ENCODE peak calls at places on chromosomes 12 and 14, in four cellular contexts. One of them, this sample, is unnamed.

GRCh38 chr12:92735131-92735721 is 32.4 kb downstream of the PLEKHG7 start:
- DNase-seq in endothelial cell of umbilical vein: peak; percentile 94
- DNase-seq in breast epithelium: no peak
- DNase-seq in H1: no peak
- DNase-seq in this sample: peak; percentile 23

GRCh38 chr12:11716794-11717532 is 67.5 kb downstream of the ETV6 start:
- DNase-seq in endothelial cell of umbilical vein: peak; percentile 48
- DNase-seq in breast epithelium: no peak
- DNase-seq in H1: no peak
- DNase-seq in this sample: no peak

GRCh38 chr12:1929985-1930815 is 11.7 kb upstream of the CACNA2D4 start:
- DNase-seq in endothelial cell of umbilical vein: no peak
- DNase-seq in breast epithelium: no peak
- DNase-seq in H1: no peak
- DNase-seq in this sample: no peak

GRCh38 chr12:118645219-118645618 is 268.9 kb downstream of the SUDS3 start:
- DNase-seq in endothelial cell of umbilical vein: no peak
- DNase-seq in breast epithelium: no peak
- DNase-seq in H1: no peak
- DNase-seq in this sample: no peak

GRCh38 chr14:103522028-103522581 is 525 bp downstream of the CKB start:
- DNase-seq in endothelial cell of umbilical vein: no peak
- DNase-seq in breast epithelium: no peak
- DNase-seq in H1: no peak
- DNase-seq in this sample: no peak

GRCh38 chr12:53063708-53064612 is 14.1 kb downstream of the TNS2 start:
- DNase-seq in endothelial cell of umbilical vein: no peak
- DNase-seq in breast epithelium: no peak
- DNase-seq in H1: no peak
- DNase-seq in this sample: no peak

GRCh38 chr12:19181666-19182426 is 52.3 kb downstream of the PLEKHA5 start:
- DNase-seq in endothelial cell of umbilical vein: peak; percentile 26
- DNase-seq in breast epithelium: no peak
- DNase-seq in H1: no peak
- DNase-seq in this sample: no peak

GRCh38 chr12:9673404-9674225 is 4.1 kb downstream of the CLEC2D start:
- DNase-seq in endothelial cell of umbilical vein: peak; percentile 94
- DNase-seq in breast epithelium: no peak
- DNase-seq in H1: no peak
- DNase-seq in this sample: no peak

GRCh38 chr12:101599771-101600486 is 5.2 kb downstream of the MYBPC1 start:
- DNase-seq in endothelial cell of umbilical vein: no peak
- DNase-seq in breast epithelium: no peak
- DNase-seq in H1: no peak
- DNase-seq in this sample: no peak

GRCh38 chr12:120468846-120469449 is 600 bp downstream of the SRSF9 start:
- DNase-seq in endothelial cell of umbilical vein: peak; percentile 47
- DNase-seq in breast epithelium: no peak
- DNase-seq in H1: no peak
- DNase-seq in this sample: peak; percentile 15

GRCh38 chr12:10749700-10750384 is 26.7 kb upstream of the YBX3 start:
- DNase-seq in endothelial cell of umbilical vein: peak; percentile 98
- DNase-seq in breast epithelium: peak; percentile 79
- DNase-seq in H1: peak; percentile 34
- DNase-seq in this sample: peak; percentile 79

GRCh38 chr14:44791730-44792129 is 170.0 kb downstream of the KLHL28 start:
- DNase-seq in endothelial cell of umbilical vein: no peak
- DNase-seq in breast epithelium: no peak
- DNase-seq in H1: no peak
- DNase-seq in this sample: no peak

GRCh38 chr14:50955373-50956043 is 11.2 kb upstream of the PYGL start:
- DNase-seq in endothelial cell of umbilical vein: peak; percentile 73
- DNase-seq in breast epithelium: peak; percentile 52
- DNase-seq in H1: no peak
- DNase-seq in this sample: peak; percentile 66

GRCh38 chr14:92973798-92974372 is 50.9 kb downstream of the CHGA start:
- DNase-seq in endothelial cell of umbilical vein: no peak
- DNase-seq in breast epithelium: no peak
- DNase-seq in H1: no peak
- DNase-seq in this sample: peak; percentile 42

GRCh38 chr12:12791756-12792346 is 6.4 kb downstream of the APOLD1 start:
- DNase-seq in endothelial cell of umbilical vein: no peak
- DNase-seq in breast epithelium: no peak
- DNase-seq in H1: no peak
- DNase-seq in this sample: peak; percentile 56

GRCh38 chr14:101137234-101137633 is 233.7 kb upstream of the RTL1 start:
- DNase-seq in endothelial cell of umbilical vein: no peak
- DNase-seq in breast epithelium: no peak
- DNase-seq in H1: no peak
- DNase-seq in this sample: peak; percentile 1

GRCh38 chr14:103704708-103705107 is 10.5 kb downstream of the XRCC3 start:
- DNase-seq in endothelial cell of umbilical vein: peak; percentile 66
- DNase-seq in breast epithelium: no peak
- DNase-seq in H1: no peak
- DNase-seq in this sample: no peak

GRCh38 chr12:114995891-114996290 is 311.9 kb upstream of the TBX3 start:
- DNase-seq in endothelial cell of umbilical vein: no peak
- DNase-seq in breast epithelium: no peak
- DNase-seq in H1: no peak
- DNase-seq in this sample: no peak

GRCh38 chr12:52208424-52209165 is 16.8 kb upstream of the KRT80 start:
- DNase-seq in endothelial cell of umbilical vein: no peak
- DNase-seq in breast epithelium: no peak
- DNase-seq in H1: no peak
- DNase-seq in this sample: no peak

GRCh38 chr12:109621271-109621671 is 47.7 kb downstream of the MVK start:
- DNase-seq in endothelial cell of umbilical vein: no peak
- DNase-seq in breast epithelium: no peak
- DNase-seq in H1: no peak
- DNase-seq in this sample: no peak

GRCh38 chr12:96108321-96108720 is 72.9 kb upstream of the LTA4H start:
- DNase-seq in endothelial cell of umbilical vein: peak; percentile 82
- DNase-seq in breast epithelium: no peak
- DNase-seq in H1: no peak
- DNase-seq in this sample: no peak

GRCh38 chr12:59182660-59183455 is 262.6 kb upstream of the LRIG3 start:
- DNase-seq in endothelial cell of umbilical vein: no peak
- DNase-seq in breast epithelium: no peak
- DNase-seq in H1: no peak
- DNase-seq in this sample: no peak

GRCh38 chr12:39451977-39452376 is 9.1 kb upstream of the KIF21A start:
- DNase-seq in endothelial cell of umbilical vein: no peak
- DNase-seq in breast epithelium: no peak
- DNase-seq in H1: peak; percentile 31
- DNase-seq in this sample: no peak

GRCh38 chr14:67228325-67228984 is 12.8 kb upstream of the PALS1 start:
- DNase-seq in endothelial cell of umbilical vein: peak; percentile 10
- DNase-seq in breast epithelium: no peak
- DNase-seq in H1: no peak
- DNase-seq in this sample: no peak

GRCh38 chr12:121787063-121787774 is 6.3 kb downstream of the RHOF start:
- DNase-seq in endothelial cell of umbilical vein: no peak
- DNase-seq in breast epithelium: no peak
- DNase-seq in H1: no peak
- DNase-seq in this sample: no peak

GRCh38 chr14:51209457-51209856 is 30.6 kb upstream of the TMX1 start:
- DNase-seq in endothelial cell of umbilical vein: no peak
- DNase-seq in breast epithelium: no peak
- DNase-seq in H1: no peak
- DNase-seq in this sample: no peak

GRCh38 chr12:8038659-8039114 is 6.2 kb downstream of the FOXJ2 start:
- DNase-seq in endothelial cell of umbilical vein: peak; percentile 32
- DNase-seq in breast epithelium: peak; percentile 50
- DNase-seq in H1: no peak
- DNase-seq in this sample: peak; percentile 82

GRCh38 chr12:108812324-108812723 is 45.1 kb downstream of the SSH1 start:
- DNase-seq in endothelial cell of umbilical vein: no peak
- DNase-seq in breast epithelium: no peak
- DNase-seq in H1: no peak
- DNase-seq in this sample: no peak

GRCh38 chr12:77795699-77796098 is 35.0 kb upstream of the NAV3 start:
- DNase-seq in endothelial cell of umbilical vein: no peak
- DNase-seq in breast epithelium: no peak
- DNase-seq in H1: no peak
- DNase-seq in this sample: no peak

GRCh38 chr14:89027097-89027740 is 202.8 kb downstream of the TTC8 start:
- DNase-seq in endothelial cell of umbilical vein: peak; percentile 25
- DNase-seq in breast epithelium: no peak
- DNase-seq in H1: no peak
- DNase-seq in this sample: peak; percentile 22

GRCh38 chr12:124097681-124098080 is 124.7 kb downstream of the ZNF664 start:
- DNase-seq in endothelial cell of umbilical vein: no peak
- DNase-seq in breast epithelium: peak; percentile 33
- DNase-seq in H1: no peak
- DNase-seq in this sample: no peak
- TF ChIP-seq POLR2AphosphoS5 in endothelial cell of umbilical vein: no peak
- TF ChIP-seq POLR2AphosphoS5 in breast epithelium: no peak
- TF ChIP-seq POLR2AphosphoS5 in H1: no peak
- TF ChIP-seq POLR2AphosphoS5 in this sample: no peak

DNA sequence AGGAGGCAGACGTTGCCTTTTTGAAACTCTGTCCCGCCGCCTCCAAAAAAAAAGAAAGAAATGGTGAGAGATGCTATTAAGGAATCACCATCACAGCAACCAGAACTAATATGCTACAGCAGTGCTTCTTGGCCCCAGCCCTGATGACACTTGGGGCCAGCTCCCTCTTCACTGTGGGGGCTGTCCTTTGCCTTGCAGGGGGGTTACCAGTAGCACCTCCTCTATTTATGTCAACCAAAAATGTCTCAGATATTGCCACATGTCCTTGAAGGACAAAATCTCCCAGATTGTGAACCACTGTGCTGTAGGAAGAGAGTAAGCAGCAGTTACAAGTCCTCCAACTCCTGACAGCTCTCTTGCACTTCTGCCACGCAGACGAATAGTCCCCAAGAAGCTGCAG is 76.4 kb downstream of the LRRC74A start:
- DNase-seq in endothelial cell of umbilical vein: no peak
- DNase-seq in breast epithelium: no peak
- DNase-seq in H1: no peak
- DNase-seq in this sample: no peak
- H3K27ac ChIP-seq in endothelial cell of umbilical vein: no peak overlapping the region
- H3K27ac ChIP-seq in breast epithelium: peak overlapping the region; percentile 68
- H3K27ac ChIP-seq in H1: no peak overlapping the region
- H3K27ac ChIP-seq in this sample: peak overlapping the region; percentile 56

DNA sequence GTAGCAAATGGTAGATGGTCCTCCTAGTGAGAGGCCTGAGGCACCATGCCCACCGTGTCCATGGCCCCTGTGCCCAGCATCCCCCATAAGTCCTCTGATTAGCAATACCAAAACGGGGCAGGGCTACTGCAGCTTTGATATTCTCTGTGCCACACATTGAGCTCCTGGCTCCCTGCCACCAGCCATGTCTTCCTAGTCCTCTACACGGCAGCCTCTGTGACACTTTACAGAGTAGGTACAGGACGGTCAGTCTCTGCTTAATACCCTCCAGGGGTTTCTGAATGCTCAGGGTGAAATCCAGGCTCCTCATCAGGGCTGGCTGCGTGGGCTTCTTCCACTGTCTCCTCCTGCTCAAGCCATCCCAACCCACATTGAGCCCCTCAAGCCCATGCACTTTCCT is 8.0 kb downstream of the RBM19 start:
- DNase-seq in endothelial cell of umbilical vein: no peak
- DNase-seq in breast epithelium: no peak
- DNase-seq in H1: no peak
- DNase-seq in this sample: no peak
- H3K36me3 ChIP-seq in endothelial cell of umbilical vein: peaks cover 41% of the 10 kb centered on the region
- H3K36me3 ChIP-seq in breast epithelium: peaks cover 36% of the 10 kb centered on the region
- H3K36me3 ChIP-seq in H1: peaks cover 17% of the 10 kb centered on the region
- H3K36me3 ChIP-seq in this sample: peaks cover 11% of the 10 kb centered on the region

DNA sequence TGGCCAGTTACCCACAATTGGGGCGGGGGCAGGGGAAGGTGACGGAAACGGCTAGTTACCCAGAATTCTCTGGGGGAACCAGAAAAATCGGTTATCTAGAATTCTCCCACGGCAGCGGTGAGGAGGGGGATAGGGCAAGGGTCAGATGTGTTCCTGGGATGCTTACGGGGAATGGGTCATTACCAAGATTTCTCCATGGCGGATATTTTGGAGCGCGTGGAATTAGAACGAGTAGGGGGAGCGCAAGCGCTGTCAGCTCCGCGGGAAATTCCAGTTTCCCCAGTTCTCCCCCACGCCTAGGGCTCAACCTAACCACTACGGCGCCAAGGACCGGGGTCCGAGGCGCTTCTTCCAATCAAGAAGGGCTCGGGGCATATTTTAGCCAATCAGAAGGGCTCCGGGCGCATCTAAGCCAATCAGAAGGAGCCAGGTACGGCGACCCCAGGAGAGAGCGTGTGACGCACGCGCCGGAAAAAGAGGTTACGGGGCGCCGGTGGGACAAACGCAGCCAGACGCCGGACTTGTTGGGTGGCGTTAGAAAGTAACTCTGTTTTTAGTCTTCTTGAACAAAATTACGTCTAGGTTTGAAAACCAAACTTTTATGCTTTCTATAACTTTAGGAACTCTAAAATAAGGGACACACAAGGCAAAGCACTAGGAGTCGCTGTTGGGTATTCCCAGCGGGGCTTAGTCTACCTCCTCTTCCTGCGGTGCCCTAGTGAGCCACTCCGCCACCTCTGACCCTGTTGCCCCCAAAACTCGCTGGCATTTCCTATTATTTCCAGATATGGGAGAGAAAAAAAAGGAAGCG is at the start of gene PAN2:
- DNase-seq in endothelial cell of umbilical vein: peak; percentile 97
- DNase-seq in breast epithelium: peak; percentile 98
- DNase-seq in H1: peak; percentile 67
- DNase-seq in this sample: peak; percentile 95
- TF ChIP-seq POLR2AphosphoS5 in endothelial cell of umbilical vein: no peak
- TF ChIP-seq POLR2AphosphoS5 in breast epithelium: peak; percentile 85
- TF ChIP-seq POLR2AphosphoS5 in H1: peak; percentile 54
- TF ChIP-seq POLR2AphosphoS5 in this sample: peak; percentile 94

DNA sequence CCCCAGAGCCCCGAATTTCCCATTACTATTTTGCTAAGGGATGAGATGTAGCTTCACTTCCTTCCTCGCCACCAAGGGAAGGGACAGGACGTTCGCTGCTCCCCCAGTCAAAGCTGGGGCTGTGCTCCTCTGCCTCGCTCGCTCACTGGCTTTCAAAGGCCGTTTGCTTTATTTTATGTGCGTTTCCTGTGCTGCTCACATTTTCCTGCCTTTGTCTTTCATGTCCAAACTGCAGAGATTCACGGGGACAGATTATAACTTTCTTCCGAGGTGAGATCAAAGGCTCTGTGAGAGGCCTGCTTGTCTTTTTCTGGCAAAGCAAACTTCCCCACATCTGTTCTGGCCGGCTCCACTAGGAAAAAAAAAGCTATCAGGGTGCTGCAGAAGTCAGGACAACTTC is 76.0 kb upstream of the FZD10 start:
- DNase-seq in endothelial cell of umbilical vein: no peak
- DNase-seq in breast epithelium: no peak
- DNase-seq in H1: no peak
- DNase-seq in this sample: no peak
- H3K27ac ChIP-seq in endothelial cell of umbilical vein: no peak overlapping the region
- H3K27ac ChIP-seq in breast epithelium: no peak overlapping the region
- H3K27ac ChIP-seq in H1: no peak overlapping the region
- H3K27ac ChIP-seq in this sample: peak overlapping the region; percentile 50

DNA sequence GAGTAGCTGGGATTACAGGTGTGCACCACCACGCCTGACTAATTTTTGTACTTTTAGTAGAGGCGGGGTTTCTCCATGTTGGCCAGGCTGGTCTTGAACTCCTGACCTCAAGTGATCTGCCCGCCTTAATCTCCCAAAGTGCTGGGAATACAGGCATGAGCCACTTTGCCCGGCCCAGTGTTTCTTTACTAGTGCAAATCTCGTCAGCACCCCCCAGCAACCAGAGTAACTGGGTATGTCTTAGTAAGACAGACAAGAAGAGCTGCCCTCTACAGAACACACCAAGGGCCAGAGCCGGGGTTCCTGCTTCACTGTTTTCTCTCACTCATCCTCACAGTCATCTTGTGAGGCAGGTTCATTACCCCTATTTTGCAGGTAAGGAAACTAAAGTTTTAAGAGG is 78.5 kb upstream of the GPR68 start:
- DNase-seq in endothelial cell of umbilical vein: no peak
- DNase-seq in breast epithelium: no peak
- DNase-seq in H1: no peak
- DNase-seq in this sample: no peak
- H3K36me3 ChIP-seq in endothelial cell of umbilical vein: peaks cover 17% of the 10 kb centered on the region
- H3K36me3 ChIP-seq in breast epithelium: no peaks in the 10 kb centered on the region
- H3K36me3 ChIP-seq in H1: peaks cover 7% of the 10 kb centered on the region
- H3K36me3 ChIP-seq in this sample: no peaks in the 10 kb centered on the region